ENCODE peak calls at places on chromosomes 2 and 18, in four cellular contexts. O is GM12891, H is K562, R is GM12878. D is an unnamed sample.

GRCh38 chr2:241003047-241003360 is 4.6 kb downstream of the SNED1 start:
- DNase-seq in O (no peak), H (no peak), R (no peak), D (no peak)

GRCh38 chr2:98801286-98801685 is 70.4 kb upstream of the MGAT4A start:
- DNase-seq in O (no peak), H (no peak), R (no peak), D (no peak)

GRCh38 chr2:240435457-240435954 is at the start of gene GPC1:
- DNase-seq in O (peak), H (peak), R (no peak), D (no peak)

GRCh38 chr2:240351088-240351741 is 84.2 kb upstream of the GPC1 start:
- DNase-seq in O (no peak), H (no peak), R (no peak), D (no peak)

GRCh38 chr18:31723998-31724711 is 36.5 kb downstream of the SLC25A52 start:
- DNase-seq in O (peak), H (no peak), R (no peak), D (no peak)

GRCh38 chr2:214747992-214748391 is 61.5 kb downstream of the BARD1 start:
- DNase-seq in O (no peak), H (no peak), R (peak), D (no peak)

GRCh38 chr2:232757905-232758304 is 18.5 kb downstream of the KCNJ13 start:
- DNase-seq in O (no peak), H (no peak), R (no peak), D (no peak)

GRCh38 chr18:8424481-8424880 is 184.8 kb upstream of the RAB12 start:
- DNase-seq in O (no peak), H (no peak), R (no peak), D (no peak)

GRCh38 chr2:202158796-202159195 is 79.6 kb downstream of the SUMO1 start:
- DNase-seq in O (no peak), H (no peak), R (no peak), D (no peak)

GRCh38 chr2:77713412-77713811 is 191.2 kb upstream of the LRRTM4 start:
- DNase-seq in O (no peak), H (no peak), R (no peak), D (no peak)

GRCh38 chr2:152587187-152587947 is 129.9 kb downstream of the PRPF40A start:
- DNase-seq in O (no peak), H (peak), R (no peak), D (peak)

GRCh38 chr2:152402780-152403388 is 67.9 kb downstream of the FMNL2 start:
- DNase-seq in O (no peak), H (no peak), R (no peak), D (no peak)

GRCh38 chr18:5073026-5073944 is 123.8 kb downstream of the AKAIN1 start:
- DNase-seq in O (no peak), H (peak), R (no peak), D (peak)

GRCh38 chr18:67730884-67731283 is 214.4 kb upstream of the DSEL start:
- DNase-seq in O (no peak), H (no peak), R (no peak), D (no peak)

GRCh38 chr18:79487198-79488165 is 91.8 kb downstream of the NFATC1 start:
- DNase-seq in O (no peak), H (no peak), R (no peak), D (no peak)

GRCh38 chr2:239735131-239735828 is 289.9 kb downstream of the NDUFA10 start:
- DNase-seq in O (no peak), H (peak), R (no peak), D (no peak)

GRCh38 chr18:2906522-2907458 is 60.0 kb downstream of the EMILIN2 start:
- DNase-seq in O (peak), H (peak), R (no peak), D (peak)

GRCh38 chr18:9413586-9413985 is 61.7 kb upstream of the RALBP1 start:
- DNase-seq in O (no peak), H (no peak), R (no peak), D (no peak)

GRCh38 chr2:26170795-26171194 is 2.1 kb upstream of the GAREM2 start:
- DNase-seq in O (no peak), H (no peak), R (no peak), D (no peak)

GRCh38 chr18:34358923-34359322 is 134.2 kb upstream of the NOL4 start:
- DNase-seq in O (no peak), H (no peak), R (peak), D (no peak)

GRCh38 chr2:36425771-36426340 is 70.3 kb downstream of the CRIM1 start:
- DNase-seq in O (no peak), H (no peak), R (no peak), D (no peak)

GRCh38 chr2:241309684-241310117 is 5.8 kb downstream of the HDLBP start:
- DNase-seq in O (no peak), H (no peak), R (peak), D (no peak)

GRCh38 chr2:26590439-26590838 is 50.7 kb downstream of the CIB4 start:
- DNase-seq in O (no peak), H (no peak), R (no peak), D (no peak)

GRCh38 chr2:21819475-21819874 is 695.7 kb downstream of the TDRD15 start:
- DNase-seq in O (no peak), H (no peak), R (no peak), D (no peak)

GRCh38 chr2:232075080-232075479 is 113.6 kb downstream of the DIS3L2 start:
- DNase-seq in O (no peak), H (no peak), R (no peak), D (no peak)

GRCh38 chr18:28013064-28013463 is 163.9 kb downstream of the CDH2 start:
- DNase-seq in O (no peak), H (no peak), R (no peak), D (no peak)

GRCh38 chr18:72419914-72420313 is 124.2 kb downstream of the CBLN2 start:
- DNase-seq in O (no peak), H (no peak), R (no peak), D (no peak)

GRCh38 chr2:164205347-164205746 is 415.9 kb downstream of the GRB14 start:
- DNase-seq in O (no peak), H (no peak), R (no peak), D (no peak)

GRCh38 chr2:237440819-237441281 is 26.9 kb upstream of the COL6A3 start:
- DNase-seq in O (no peak), H (no peak), R (no peak), D (no peak)

GRCh38 chr2:239584986-239585385 is 184.2 kb upstream of the HDAC4 start:
- DNase-seq in O (no peak), H (no peak), R (no peak), D (no peak)

DNA sequence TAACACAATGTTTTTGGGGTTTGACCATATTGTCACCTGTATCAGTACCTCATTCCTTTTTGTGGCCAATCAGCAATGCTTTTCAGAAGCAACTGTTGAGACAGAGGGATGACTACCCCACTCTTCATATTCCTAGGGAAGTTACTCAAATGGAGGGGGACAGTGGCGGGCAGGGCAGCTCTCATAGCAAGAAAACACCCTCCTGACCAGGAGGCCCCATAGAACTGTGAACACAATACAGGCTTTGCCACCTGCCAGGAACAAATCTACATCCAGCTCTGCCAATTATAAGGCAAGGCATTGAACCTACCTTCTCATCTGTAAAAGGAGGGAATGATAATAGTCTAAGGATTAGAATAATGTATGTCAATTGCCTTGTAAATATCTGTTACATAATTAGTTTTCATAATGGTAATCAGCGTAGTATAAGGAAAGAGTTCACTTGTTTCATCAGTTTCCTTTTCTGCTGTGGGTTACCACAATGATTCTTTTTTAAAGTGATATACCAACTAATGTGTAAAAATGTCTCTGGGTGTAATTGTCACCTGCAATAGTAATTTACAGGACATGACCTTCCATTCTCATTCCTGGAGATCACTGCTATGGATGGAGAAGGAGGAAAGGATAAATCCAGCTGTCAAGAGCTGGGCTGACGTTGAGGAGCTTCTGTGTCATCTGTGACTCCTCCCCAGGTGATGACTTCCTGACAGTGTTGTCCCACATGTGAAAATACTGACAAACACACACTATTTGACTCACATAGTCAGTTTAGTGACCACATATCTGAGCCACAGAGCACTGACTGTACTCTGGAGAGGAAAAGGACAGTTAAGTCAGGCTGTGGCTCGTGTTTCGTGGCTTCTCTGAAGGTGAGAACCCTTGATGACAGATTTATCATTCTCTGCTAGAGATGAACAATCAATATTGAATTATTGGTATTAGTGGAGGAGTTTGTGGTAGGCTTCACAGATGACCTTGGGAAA is 13.4 kb downstream of the ALPK2 start:
- DNase-seq in O (peak), H (no peak), R (peak), D (no peak)
- TF ChIP-seq SPI1 in O (no peak), H (no peak), R (no peak), D (no peak)

DNA sequence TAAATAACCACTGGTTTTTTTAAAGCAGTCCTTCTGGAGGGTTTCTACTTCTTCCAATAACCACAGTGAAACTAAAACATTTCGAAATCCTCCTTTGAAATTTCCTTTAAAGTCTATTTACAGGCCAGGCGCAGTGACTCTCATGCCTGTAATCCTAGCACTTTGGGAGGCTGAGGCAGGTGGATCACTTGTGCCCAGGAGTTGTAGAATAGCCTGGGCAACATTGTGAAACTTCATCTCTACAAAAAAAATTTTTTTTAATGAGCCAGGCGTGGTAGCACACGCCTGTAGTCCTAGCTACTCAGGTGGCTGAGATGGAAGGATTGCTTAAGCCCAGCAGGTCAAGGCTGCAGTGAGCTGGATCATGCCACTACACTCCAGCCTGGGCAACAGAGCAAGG is 15.2 kb downstream of the KIDINS220 start:
- DNase-seq in O (no peak), H (no peak), R (no peak), D (peak)
- TF ChIP-seq SPI1 in O (no peak), H (no peak), R (no peak), D (no peak)

GRCh38 chr2:100484390-100484789 is 14.1 kb downstream of the NMS start:
- DNase-seq in O (no peak), H (no peak), R (no peak), D (no peak)

GRCh38 chr2:100483892-100484291 is 13.6 kb downstream of the NMS start:
- DNase-seq in O (no peak), H (no peak), R (no peak), D (no peak)

DNA sequence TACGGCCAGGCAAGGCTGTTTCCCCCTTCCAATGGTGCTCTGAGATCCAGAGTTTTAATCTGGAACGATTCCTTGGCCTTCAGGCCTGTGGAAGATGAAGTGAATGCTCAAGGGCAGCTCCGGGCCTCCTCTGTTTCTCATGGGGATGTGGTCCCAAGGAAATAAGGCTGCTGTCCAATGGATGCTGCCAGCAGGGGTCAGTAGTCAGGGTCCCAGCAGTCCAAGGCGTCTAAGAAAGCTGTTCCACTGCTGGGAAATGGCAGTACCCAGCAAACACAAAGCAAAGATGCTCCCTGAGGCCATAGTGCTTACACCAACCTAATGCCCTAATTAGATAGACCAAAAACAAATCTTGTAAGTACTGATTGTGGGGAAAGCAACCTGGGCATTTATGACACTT is 12.5 kb downstream of the NMS start:
- DNase-seq in O (no peak), H (peak), R (no peak), D (no peak)
- TF ChIP-seq SPI1 in O (no peak), H (no peak), R (no peak), D (no peak)

DNA sequence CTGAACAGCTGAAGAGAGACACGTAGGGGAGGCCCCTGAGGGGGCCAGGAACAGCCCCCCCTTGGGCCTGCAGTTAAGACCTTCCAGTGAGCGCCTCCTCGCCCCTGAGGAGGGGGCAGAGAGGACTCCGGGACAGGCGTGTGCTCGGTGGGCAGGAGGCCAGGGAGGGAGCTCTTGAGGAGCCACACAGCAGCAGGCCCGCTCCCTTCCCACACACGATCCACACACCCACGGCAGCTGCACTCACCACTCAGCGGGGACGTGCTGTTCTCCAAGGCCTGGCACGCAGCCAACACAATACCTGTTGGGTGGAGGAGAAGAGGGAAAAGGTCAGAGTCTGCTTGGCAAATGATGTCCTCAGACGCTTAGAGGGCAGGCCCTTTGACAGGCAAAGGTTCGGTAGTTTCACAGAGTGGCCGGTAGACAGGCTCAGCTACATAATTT is 39.0 kb downstream of the TGFA start:
- DNase-seq in O (no peak), H (no peak), R (no peak), D (no peak)
- TF ChIP-seq SPI1 in O (no peak), H (no peak), R (no peak), D (no peak)

GRCh38 chr2:215794829-215795546 is 218.4 kb downstream of the MREG start:
- DNase-seq in O (no peak), H (no peak), R (no peak), D (no peak)

GRCh38 chr2:215796160-215796559 is 217.2 kb downstream of the MREG start:
- DNase-seq in O (no peak), H (no peak), R (no peak), D (peak)

GRCh38 chr2:215791481-215791937 is 221.8 kb downstream of the MREG start:
- DNase-seq in O (no peak), H (no peak), R (no peak), D (no peak)

GRCh38 chr2:215790548-215791421 is 222.6 kb downstream of the MREG start:
- DNase-seq in O (no peak), H (no peak), R (no peak), D (no peak)

DNA sequence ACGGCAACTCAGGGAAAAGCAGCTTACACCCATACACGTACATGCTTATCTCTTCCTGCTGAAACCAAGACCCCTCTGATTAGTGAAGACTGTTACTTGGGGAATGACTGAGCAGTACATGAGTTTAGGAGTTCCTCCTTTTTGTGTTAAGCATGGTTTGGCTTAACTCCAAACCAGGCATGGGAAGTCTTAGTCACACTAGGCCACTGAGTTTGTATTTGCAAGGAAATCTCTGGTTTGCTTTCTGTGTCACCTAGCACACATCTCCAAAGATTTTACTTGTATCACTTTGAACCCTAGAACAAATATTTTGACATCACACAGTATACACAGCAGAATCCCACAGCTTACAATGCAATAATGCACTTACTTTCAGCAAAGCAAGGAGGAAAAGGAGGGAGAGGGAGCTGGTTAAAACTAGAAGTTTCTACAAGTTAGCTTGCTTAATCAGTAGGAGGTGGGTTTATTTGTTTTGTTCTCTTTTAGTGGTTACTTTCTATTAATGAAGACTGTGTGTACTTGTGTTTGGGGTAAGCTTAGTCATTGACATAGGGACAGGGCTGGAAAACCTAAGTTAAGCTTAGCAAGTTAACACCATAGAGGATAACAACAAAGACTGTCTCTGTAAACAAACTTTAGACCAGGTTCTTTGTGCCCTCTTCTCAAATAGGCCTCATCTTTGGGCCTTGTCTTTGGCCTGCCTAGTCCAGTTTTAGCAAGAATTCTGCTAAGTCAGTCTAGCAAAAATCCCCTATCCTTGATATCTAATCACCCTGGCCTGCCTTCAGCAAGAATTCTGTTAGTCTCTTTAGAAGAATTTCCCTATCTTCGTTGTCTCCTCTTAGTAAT is 219.4 kb downstream of the MREG start:
- DNase-seq in O (no peak), H (peak), R (peak), D (peak)
- TF ChIP-seq SPI1 in O (peak), H (peak), R (peak), D (peak)

DNA sequence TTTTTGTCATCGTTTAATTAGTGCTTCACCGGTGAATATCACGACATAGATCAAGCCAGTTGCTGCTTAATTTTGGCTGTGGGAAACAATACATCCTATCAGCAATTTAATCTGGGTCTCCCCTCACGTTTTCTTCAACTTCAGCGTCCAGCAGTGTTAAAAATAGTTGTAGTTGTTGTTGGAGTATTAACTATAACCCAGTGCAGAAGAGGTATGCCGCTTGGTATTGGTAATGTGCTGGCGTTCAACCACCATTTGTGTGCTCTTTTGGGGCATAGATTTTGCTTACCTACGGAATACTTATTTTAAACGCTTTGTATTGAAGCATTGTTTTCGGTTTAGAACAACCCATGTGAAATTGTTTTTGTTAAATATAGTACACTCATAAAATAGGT is 776 bp downstream of the ACVR2A start:
- DNase-seq in O (no peak), H (no peak), R (no peak), D (no peak)
- TF ChIP-seq SPI1 in O (no peak), H (no peak), R (no peak), D (no peak)

D was measured in HL-60.